ENCODE peak calls at places on chromosomes 7 and 10, in four cellular contexts. T, F, J and G are unnamed samples.
A peak's percentile ranks its signal among the peaks of the same experiment; 100 is the strongest.

GRCh38 chr7:95861041-95861440 is 88.7 kb downstream of the DYNC1I1 start:
- DNase-seq in T (no peak), J (no peak), F (no peak), G (no peak)

GRCh38 chr10:79246606-79247275 is 100.5 kb upstream of the PPIF start:
- DNase-seq in T (no peak), J (no peak), F (no peak), G (no peak)

GRCh38 chr10:31774291-31774900 is 154.2 kb downstream of the ARHGAP12 start:
- DNase-seq in F (no peak), T (no peak), J (no peak), G (no peak)

GRCh38 chr10:100148353-100149211 is 37.2 kb downstream of the ERLIN1 start:
- DNase-seq in F (no peak), J (no peak), T (peak; percentile 43), G (peak; percentile 37)

GRCh38 chr10:44967596-44967995 is 8.0 kb downstream of the RASSF4 start:
- DNase-seq in J (no peak), F (no peak), T (no peak), G (no peak)

GRCh38 chr10:33703897-33704825 is 369.7 kb upstream of the NRP1 start:
- DNase-seq in T (no peak), F (no peak), J (no peak), G (no peak)

GRCh38 chr7:46034056-46034768 is 113.1 kb upstream of the IGFBP3 start:
- DNase-seq in J (no peak), F (no peak), T (no peak), G (no peak)

GRCh38 chr10:7857259-7857658 is 39.0 kb downstream of the TAF3 start:
- DNase-seq in T (no peak), F (no peak), J (no peak), G (no peak)

GRCh38 chr10:104120061-104120460 is 1.9 kb upstream of the SFR1 start:
- DNase-seq in T (no peak), J (no peak), F (no peak), G (no peak)

GRCh38 chr7:72048420-72048819 is 363.7 kb downstream of the CALN1 start:
- DNase-seq in T (no peak), F (no peak), J (no peak), G (no peak)

GRCh38 chr10:47095848-47096612 is 184.8 kb downstream of the PTPN20 start:
- DNase-seq in F (no peak), T (no peak), J (peak; percentile 24), G (no peak)

GRCh38 chr7:81308643-81309354 is 389.9 kb upstream of the SEMA3C start:
- DNase-seq in T (no peak), J (no peak), F (no peak), G (no peak)

GRCh38 chr7:72243329-72243728 is 168.8 kb downstream of the CALN1 start:
- DNase-seq in J (no peak), F (no peak), T (no peak), G (no peak)

GRCh38 chr7:135447783-135448182 is 62.1 kb downstream of the CNOT4 start:
- DNase-seq in T (no peak), F (no peak), J (no peak), G (no peak)

GRCh38 chr10:96651998-96652431 is 65.2 kb upstream of the TM9SF3 start:
- DNase-seq in J (no peak), T (no peak), F (no peak), G (no peak)

GRCh38 chr10:92538231-92538958 is 35.5 kb downstream of the IDE start:
- DNase-seq in T (no peak), J (no peak), F (no peak), G (no peak)

GRCh38 chr10:113259841-113260240 is 293.0 kb upstream of the HABP2 start:
- DNase-seq in J (no peak), F (no peak), T (no peak), G (no peak)

GRCh38 chr10:43448742-43449141 is 11.8 kb downstream of the ZNF487 start:
- DNase-seq in F (no peak), J (no peak), T (no peak), G (no peak)

GRCh38 chr7:20393021-20394015 is 62.6 kb downstream of the ITGB8 start:
- DNase-seq in J (no peak), T (no peak), F (no peak), G (no peak)

GRCh38 chr7:151968357-151968756 is 12.1 kb downstream of the GALNTL5 start:
- DNase-seq in T (no peak), F (peak; percentile 13), J (peak; percentile 33), G (no peak)

GRCh38 chr7:21605008-21605407 is 62.2 kb downstream of the DNAH11 start:
- DNase-seq in F (no peak), J (no peak), T (no peak), G (no peak)

GRCh38 chr10:46540412-46541016 is 15.9 kb downstream of the GPRIN2 start:
- DNase-seq in F (no peak), T (no peak), J (no peak), G (no peak)

GRCh38 chr7:75854233-75854632 is 24.6 kb upstream of the RHBDD2 start:
- DNase-seq in J (no peak), F (no peak), T (no peak), G (no peak)

GRCh38 chr10:94084344-94084743 is 90.6 kb downstream of the PLCE1 start:
- DNase-seq in T (no peak), J (no peak), F (no peak), G (no peak)

GRCh38 chr10:117543245-117543998 is 876 bp downstream of the EMX2 start:
- DNase-seq in T (no peak), F (peak; percentile 80), J (no peak), G (no peak)

GRCh38 chr7:51290702-51291290 is 25.8 kb downstream of the COBL start:
- DNase-seq in T (no peak), J (no peak), F (no peak), G (no peak)

GRCh38 chr10:93461807-93462178 is 20.3 kb downstream of the MYOF start:
- DNase-seq in T (no peak), F (no peak), J (no peak), G (peak; percentile 68)

GRCh38 chr10:682931-683447 is 6.5 kb downstream of the DIP2C start:
- DNase-seq in T (no peak), J (no peak), F (no peak), G (no peak)

GRCh38 chr10:35089641-35090161 is 440 bp downstream of the CUL2 start:
- DNase-seq in F (no peak), J (peak; percentile 61), T (no peak), G (peak; percentile 13)

GRCh38 chr10:1661861-1662260 is 75.5 kb downstream of the ADARB2 start:
- DNase-seq in F (no peak), J (no peak), T (no peak), G (no peak)

GRCh38 chr10:33055636-33056035 is 97.6 kb upstream of the ITGB1 start:
- DNase-seq in F (no peak), T (no peak), J (no peak), G (no peak)

GRCh38 chr10:116417821-116418220 is 9.8 kb upstream of the PNLIPRP3 start:
- DNase-seq in J (no peak), T (no peak), F (no peak), G (no peak)

GRCh38 chr7:29955799-29956476 is 33.7 kb downstream of the SCRN1 start:
- DNase-seq in F (no peak), J (no peak), T (no peak), G (no peak)

GRCh38 chr10:498760-499435 is 190.6 kb downstream of the DIP2C start:
- DNase-seq in J (no peak), F (no peak), T (no peak), G (no peak)

GRCh38 chr7:26278769-26279168 is 12.9 kb upstream of the SNX10 start:
- DNase-seq in F (no peak), T (peak; percentile 49), J (no peak), G (peak; percentile 55)

GRCh38 chr7:425794-426188 is 93.9 kb downstream of the PDGFA start:
- DNase-seq in J (no peak), T (no peak), F (peak; percentile 60), G (no peak)

GRCh38 chr7:423312-424260 is 96.1 kb downstream of the PDGFA start:
- DNase-seq in T (peak; percentile 23), J (no peak), F (no peak), G (no peak)

GRCh38 chr7:426510-426909 is 93.1 kb downstream of the PDGFA start:
- DNase-seq in F (no peak), T (no peak), J (no peak), G (no peak)

GRCh38 chr7:424301-424935 is 95.2 kb downstream of the PDGFA start:
- DNase-seq in F (no peak), J (no peak), T (no peak), G (no peak)

GRCh38 chr7:424961-425793 is 94.5 kb downstream of the PDGFA start:
- DNase-seq in J (no peak), F (peak; percentile 42), T (no peak), G (no peak)
- TF ChIP-seq RNF2 in J (no peak), F (no peak), T (no peak), G (no peak)

GRCh38 chr7:149505551-149505950 is 7.9 kb upstream of the ZNF746 start:
- DNase-seq in F (no peak), J (no peak), T (no peak), G (no peak)

GRCh38 chr7:149500201-149500600 is 2.6 kb upstream of the ZNF746 start:
- DNase-seq in T (no peak), F (no peak), J (no peak), G (no peak)

GRCh38 chr7:149500910-149501309 is 3.3 kb upstream of the ZNF746 start:
- DNase-seq in J (no peak), F (no peak), T (no peak), G (no peak)

GRCh38 chr7:149497467-149498261 is at the start of gene ZNF746:
- DNase-seq in T (peak; percentile 67), F (peak; percentile 82), J (peak; percentile 97), G (peak; percentile 84)

DNA sequence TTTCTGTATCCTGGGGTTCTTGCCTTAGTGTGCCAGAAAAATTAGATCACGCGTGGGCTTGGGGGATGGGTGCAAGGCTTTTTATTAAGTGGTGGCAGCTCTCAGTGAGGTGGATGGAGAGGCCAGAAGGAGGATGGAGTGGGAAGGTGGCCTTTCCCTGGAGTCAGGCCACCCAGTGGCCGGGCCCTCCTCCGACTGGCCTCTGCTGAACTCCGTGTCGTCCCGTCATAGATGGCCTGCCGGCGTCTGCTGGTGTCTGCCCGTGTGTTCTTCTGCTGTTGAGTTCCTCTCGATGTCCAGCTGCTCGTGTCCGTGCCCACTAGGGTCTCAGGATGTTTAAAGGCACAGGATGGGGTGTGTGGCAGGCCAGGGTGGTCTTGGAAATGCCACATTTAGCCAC is 4.0 kb upstream of the ZNF746 start:
- DNase-seq in T (no peak), J (no peak), F (no peak), G (no peak)
- TF ChIP-seq RNF2 in T (no peak), J (no peak), F (no peak), G (no peak)

GRCh38 chr10:132592790-132593788 is 55.5 kb downstream of the INPP5A start:
- DNase-seq in F (no peak), T (no peak), J (no peak), G (no peak)

GRCh38 chr10:132589681-132590080 is 52.1 kb downstream of the INPP5A start:
- DNase-seq in F (no peak), J (no peak), T (no peak), G (no peak)

GRCh38 chr10:132590094-132590751 is 52.6 kb downstream of the INPP5A start:
- DNase-seq in J (no peak), F (no peak), T (no peak), G (no peak)

GRCh38 chr10:132590752-132591121 is 53.1 kb downstream of the INPP5A start:
- DNase-seq in T (no peak), J (no peak), F (no peak), G (peak; percentile 35)

GRCh38 chr10:132591166-132591971 is 53.8 kb downstream of the INPP5A start:
- DNase-seq in J (no peak), T (peak; percentile 87), F (no peak), G (peak; percentile 63)
- TF ChIP-seq RNF2 in J (no peak), T (no peak), F (no peak), G (no peak)

GRCh38 chr10:55232553-55232952 is 431.5 kb upstream of the PCDH15 start:
- DNase-seq in F (no peak), J (no peak), T (no peak), G (no peak)
- TF ChIP-seq RNF2 in F (no peak), J (no peak), T (no peak), G (no peak)